ENCODE peak calls at places on chromosomes 11 and 22, in four cellular contexts. L is A549, Y is HepG2, O is GM12878. H is an unnamed sample.

GRCh38 chr22:48556751-48557150 is 1270.9 kb downstream of the BRD1 start:
- DNase-seq in L (no peak), Y (no peak), O (no peak), H (no peak)

GRCh38 chr11:19768815-19769214 is 56.2 kb downstream of the NAV2 start:
- DNase-seq in L (no peak), Y (no peak), O (no peak), H (no peak)

GRCh38 chr22:26983311-26983710 is 325.9 kb downstream of the MIAT start:
- DNase-seq in L (no peak), Y (no peak), O (no peak), H (no peak)

GRCh38 chr22:18078329-18079041 is 695 bp downstream of the PEX26 start:
- DNase-seq in L (peak; percentile 23), Y (peak; percentile 34), O (no peak), H (peak; percentile 63)

GRCh38 chr22:50119768-50120251 is 30.0 kb downstream of the MOV10L1 start:
- DNase-seq in L (no peak), Y (no peak), O (no peak), H (no peak)

GRCh38 chr11:72243567-72244316 is at the start of gene PHOX2A:
- DNase-seq in L (no peak), Y (no peak), O (no peak), H (peak; percentile 95)

GRCh38 chr22:41994506-41994905 is 4.1 kb upstream of the WBP2NL start:
- DNase-seq in L (no peak), Y (no peak), O (no peak), H (no peak)

GRCh38 chr11:116700586-116701220 is 72.1 kb downstream of the BUD13 start:
- DNase-seq in L (no peak), Y (no peak), O (no peak), H (no peak)

GRCh38 chr11:45025716-45026492 is 75.2 kb upstream of the TP53I11 start:
- DNase-seq in L (no peak), Y (peak; percentile 16), O (no peak), H (peak; percentile 77)

GRCh38 chr11:96744697-96745096 is 354.9 kb downstream of the JRKL start:
- DNase-seq in L (no peak), Y (no peak), O (no peak), H (no peak)

GRCh38 chr11:12963789-12964536 is 45.2 kb upstream of the RASSF10 start:
- DNase-seq in L (peak; percentile 91), Y (peak; percentile 60), O (peak; percentile 7), H (peak; percentile 88)

GRCh38 chr11:75195164-75195962 is 44.5 kb downstream of the SLCO2B1 start:
- DNase-seq in L (no peak), Y (no peak), O (no peak), H (peak; percentile 71)

GRCh38 chr22:25475554-25476022 is 88.9 kb upstream of the GRK3 start:
- DNase-seq in L (no peak), Y (no peak), O (no peak), H (peak; percentile 49)

GRCh38 chr22:31211862-31212730 is at the start of gene LIMK2:
- DNase-seq in L (peak; percentile 78), Y (peak; percentile 83), O (peak; percentile 60), H (peak; percentile 97)

GRCh38 chr22:42688241-42688913 is 32.3 kb downstream of the A4GALT start:
- DNase-seq in L (peak; percentile 33), Y (peak; percentile 57), O (no peak), H (peak; percentile 45)

GRCh38 chr11:73729594-73730206 is 31.2 kb downstream of the RAB6A start:
- DNase-seq in L (peak; percentile 28), Y (peak; percentile 28), O (no peak), H (peak; percentile 40)

DNA sequence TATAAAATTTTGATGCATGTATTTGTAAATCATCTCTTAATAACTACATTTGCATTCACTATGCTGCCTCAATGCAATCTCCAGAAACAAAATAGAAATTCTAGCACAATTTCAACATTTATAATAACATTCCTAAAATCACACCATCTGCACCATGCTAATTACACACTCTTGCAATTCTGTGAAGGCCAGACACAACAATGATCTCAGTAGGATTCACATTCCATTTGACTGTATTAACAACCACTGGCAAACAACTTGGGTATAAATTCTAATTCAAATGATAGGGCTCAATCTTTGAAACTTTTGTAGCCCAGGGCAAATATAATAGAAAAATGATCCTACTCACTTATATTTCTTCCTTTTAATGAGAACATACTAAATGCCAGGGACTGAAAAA is 25.9 kb downstream of the RAB6A start:
- DNase-seq in L (no peak), Y (no peak), O (no peak), H (no peak)
- TF ChIP-seq PBX3 in L (no peak), Y (no peak), O (no peak), H (no peak)

DNA sequence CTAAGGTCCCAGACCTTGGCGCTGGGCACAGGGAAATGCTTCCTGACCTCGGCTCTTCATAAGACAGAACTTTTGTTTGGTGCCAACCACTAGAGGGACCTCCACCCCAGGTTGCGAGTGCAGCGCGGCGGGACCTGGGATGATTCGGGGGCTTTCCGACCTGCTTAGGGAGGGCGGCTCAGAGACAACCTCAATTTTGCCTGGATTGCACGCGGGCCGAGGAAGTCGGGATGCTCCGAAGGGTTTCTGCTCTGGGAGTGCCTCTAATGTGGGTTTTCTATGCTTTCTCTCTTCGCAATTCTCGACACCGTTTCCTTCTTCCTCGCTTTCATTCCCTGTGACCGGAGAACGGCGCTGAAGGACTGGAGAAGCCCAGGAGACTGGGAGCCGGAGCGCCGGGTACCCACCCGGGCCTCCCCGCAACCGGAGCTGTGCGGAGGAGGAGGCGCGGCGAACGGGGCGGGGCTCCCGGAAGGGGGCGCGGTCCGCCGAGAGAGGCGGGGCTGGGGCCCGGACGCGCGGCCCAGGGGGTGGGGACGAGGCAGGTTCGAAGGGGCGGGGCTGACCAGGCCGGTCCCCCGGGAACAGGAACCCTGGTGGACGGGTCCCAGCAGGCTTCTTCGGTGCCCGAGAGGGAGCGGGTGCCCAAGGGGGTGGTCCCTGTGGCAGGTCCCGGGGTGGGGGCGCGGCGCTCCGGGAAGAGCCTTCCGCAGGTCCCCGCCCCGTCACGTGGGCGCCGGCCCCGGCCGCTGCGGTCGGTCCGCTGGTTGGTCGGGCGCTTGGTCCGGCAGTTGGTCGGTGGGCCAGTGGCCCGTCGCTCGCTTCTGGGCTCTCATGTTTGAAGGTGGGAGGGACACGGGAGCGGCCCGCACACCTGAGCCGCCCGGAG is at the start of gene PPFIBP2:
- DNase-seq in L (peak; percentile 90), Y (peak; percentile 58), O (no peak), H (peak; percentile 96)
- TF ChIP-seq PBX3 in L (no peak), Y (peak; percentile 80), O (peak; percentile 5), H (no peak)

DNA sequence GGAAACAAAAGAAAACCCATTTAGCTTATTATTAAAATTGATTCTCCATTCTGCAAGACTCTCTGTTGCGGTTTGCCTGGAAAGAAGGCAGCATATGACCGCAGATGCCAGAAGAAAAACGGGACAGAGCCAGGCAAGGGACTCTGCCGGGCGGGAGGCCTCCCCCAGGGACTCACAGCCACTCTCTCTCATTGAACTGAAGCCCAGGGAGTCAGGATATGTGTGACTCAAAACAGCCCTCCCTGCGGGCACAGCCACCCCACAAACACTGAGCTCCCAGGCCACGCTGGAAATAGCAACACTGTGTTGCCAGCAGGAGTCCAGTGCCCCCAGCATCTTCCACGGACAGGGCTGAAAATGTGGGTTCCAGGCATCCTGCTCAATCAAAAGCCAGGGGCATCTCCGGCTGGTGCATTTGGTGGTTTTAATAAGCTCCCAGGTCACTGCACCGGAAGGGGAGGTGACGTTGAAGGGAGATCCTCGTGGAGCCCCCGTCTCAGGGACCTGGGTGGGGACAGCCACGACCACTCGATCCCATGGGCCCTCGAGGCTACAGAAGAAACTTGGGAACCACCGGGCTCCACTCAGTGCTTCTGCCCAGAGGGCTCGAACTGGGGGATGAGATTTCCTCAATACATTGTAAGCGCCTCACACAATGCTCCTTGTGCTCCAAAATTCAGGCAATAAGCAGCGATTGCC is 624.5 kb downstream of the TBC1D22A start:
- DNase-seq in L (no peak), Y (no peak), O (no peak), H (no peak)
- TF ChIP-seq PBX3 in L (no peak), Y (no peak), O (no peak), H (no peak)

DNA sequence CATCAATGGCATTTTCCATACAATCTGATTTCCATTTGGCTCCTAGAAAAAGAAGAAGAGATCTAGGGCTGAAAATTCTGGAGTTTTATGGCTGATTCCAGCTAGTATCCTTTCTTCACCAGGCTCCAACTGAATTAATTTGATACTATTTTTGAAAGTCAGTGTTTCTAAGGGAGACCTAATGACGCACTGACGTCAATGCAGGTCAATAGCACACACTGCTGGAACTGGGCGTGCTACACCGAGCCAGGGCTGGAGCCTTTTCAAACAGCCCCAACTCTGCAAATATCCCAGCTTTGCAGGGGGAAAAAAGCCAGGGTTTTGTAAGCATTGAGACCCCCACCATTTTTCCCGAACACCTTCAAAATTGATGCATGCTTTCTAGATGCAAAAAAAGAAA is 124.7 kb upstream of the HSD17B12 start:
- DNase-seq in L (no peak), Y (no peak), O (no peak), H (no peak)
- TF ChIP-seq PBX3 in L (no peak), Y (no peak), O (no peak), H (no peak)

GRCh38 chr11:76307416-76307815 is 73.5 kb downstream of the THAP12 start:
- DNase-seq in L (no peak), Y (no peak), O (no peak), H (no peak)
- TF ChIP-seq PBX3 in L (no peak), Y (no peak), O (no peak), H (no peak)

GRCh38 chr11:8289426-8290047 is 25.9 kb upstream of the LMO1 start:
- DNase-seq in L (no peak), Y (no peak), O (no peak), H (no peak)
- TF ChIP-seq PBX3 in L (no peak), Y (no peak), O (no peak), H (no peak)

GRCh38 chr11:82246926-82247325 is 486.7 kb downstream of the FAM181B start:
- DNase-seq in L (no peak), Y (no peak), O (no peak), H (no peak)
- TF ChIP-seq PBX3 in L (no peak), Y (no peak), O (no peak), H (no peak)

GRCh38 chr11:120135838-120136237 is 2.1 kb downstream of the TRIM29 start:
- DNase-seq in L (no peak), Y (no peak), O (no peak), H (peak; percentile 5)

GRCh38 chr11:120136356-120136755 is 1.6 kb downstream of the TRIM29 start:
- DNase-seq in L (no peak), Y (no peak), O (no peak), H (peak; percentile 2)

GRCh38 chr11:120137611-120138521 is at the start of gene TRIM29:
- DNase-seq in L (no peak), Y (no peak), O (no peak), H (peak; percentile 35)

GRCh38 chr11:120139316-120140069 is 1.6 kb upstream of the TRIM29 start:
- DNase-seq in L (no peak), Y (no peak), O (no peak), H (peak; percentile 24)

DNA sequence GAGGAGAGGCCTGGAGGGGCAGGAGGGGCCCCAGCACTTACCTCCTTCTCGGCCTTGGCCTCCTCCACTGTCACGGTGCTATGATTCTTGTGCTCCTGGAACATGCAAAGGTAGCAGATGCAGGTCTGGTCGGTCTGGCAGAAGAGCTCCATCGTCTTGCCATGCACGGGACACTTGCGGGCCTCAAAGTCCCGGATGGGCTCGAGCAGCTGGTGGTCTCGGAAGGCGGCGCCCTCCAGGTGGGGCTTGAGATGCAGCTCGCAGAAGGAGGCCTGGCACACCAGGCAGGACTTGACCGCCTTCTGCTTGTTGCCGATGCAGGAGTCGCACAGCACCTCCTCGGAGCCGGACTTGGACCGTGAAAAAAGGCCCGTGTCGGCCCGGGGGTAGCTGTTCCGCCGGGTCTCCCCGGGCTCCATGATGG is 714 bp downstream of the TRIM29 start:
- DNase-seq in L (no peak), Y (no peak), O (no peak), H (peak; percentile 5)
- TF ChIP-seq PBX3 in L (no peak), Y (no peak), O (no peak), H (no peak)